ENCODE peak calls at places on chromosomes 11 and 22, in ten cellular contexts. N is OCI-LY7; V is prostate gland; Q is HCT116; M is esophagus squamous epithelium; C is IMR-90; B is neural progenitor cell; U is transverse colon; G is spleen; T is CD8-positive, alpha-beta T cell. S is an unnamed sample.

GRCh38 chr11:104522650-104523049 is 358.7 kb upstream of the PDGFD start:
- DNase-seq in N (no peak), V (no peak), Q (no peak), M (no peak), C (peak), B (no peak), U (no peak), G (no peak), T (no peak), S (no peak)

GRCh38 chr11:71433648-71434450 is 14.3 kb downstream of the DHCR7 start:
- DNase-seq in N (no peak), V (peak), Q (no peak), M (no peak), C (no peak), B (no peak), U (peak), G (no peak), T (no peak), S (no peak)

GRCh38 chr11:74162688-74163467 is 7.9 kb downstream of the C2CD3 start:
- DNase-seq in N (no peak), V (no peak), Q (no peak), M (no peak), C (no peak), B (no peak), U (no peak), G (no peak), T (no peak), S (no peak)

GRCh38 chr11:66339686-66340483 is 3.7 kb upstream of the RIN1 start:
- DNase-seq in N (no peak), V (no peak), Q (no peak), M (no peak), C (no peak), B (no peak), U (no peak), G (peak), T (no peak), S (no peak)

GRCh38 chr11:116276051-116277044 is 496.4 kb downstream of the BUD13 start:
- DNase-seq in N (peak), V (peak), Q (peak), M (no peak), C (peak), B (peak), U (peak), G (peak), T (peak), S (peak)

GRCh38 chr22:39234867-39235687 is 9.7 kb downstream of the PDGFB start:
- DNase-seq in N (no peak), V (peak), Q (no peak), M (no peak), C (no peak), B (peak), U (peak), G (no peak), T (no peak), S (peak)

GRCh38 chr11:22169833-22170232 is 23.1 kb upstream of the ANO5 start:
- DNase-seq in N (peak), V (no peak), Q (no peak), M (no peak), C (peak), B (no peak), U (no peak), G (no peak), T (no peak), S (no peak)

GRCh38 chr22:38239101-38239761 is 33.6 kb downstream of the TMEM184B start:
- DNase-seq in N (no peak), V (peak), Q (no peak), M (no peak), C (peak), B (no peak), U (no peak), G (no peak), T (no peak), S (peak)

GRCh38 chr11:26841818-26842457 is 120.1 kb upstream of the SLC5A12 start:
- DNase-seq in N (no peak), V (no peak), Q (no peak), M (no peak), C (peak), B (no peak), U (no peak), G (no peak), T (no peak), S (peak)

GRCh38 chr22:42863349-42863911 is 6.4 kb upstream of the ARFGAP3 start:
- DNase-seq in N (no peak), V (no peak), Q (peak), M (no peak), C (peak), B (no peak), U (no peak), G (no peak), T (no peak), S (peak)

GRCh38 chr11:47378011-47378835 is at the start of gene SPI1:
- DNase-seq in N (peak), V (no peak), Q (no peak), M (no peak), C (no peak), B (no peak), U (peak), G (peak), T (no peak), S (no peak)

GRCh38 chr11:47379317-47379716 is 970 bp upstream of the SPI1 start:
- DNase-seq in N (no peak), V (no peak), Q (no peak), M (no peak), C (no peak), B (no peak), U (no peak), G (no peak), T (no peak), S (no peak)

GRCh38 chr11:47380078-47380477 is 1.7 kb upstream of the SPI1 start:
- DNase-seq in N (no peak), V (no peak), Q (no peak), M (no peak), C (no peak), B (no peak), U (no peak), G (no peak), T (no peak), S (no peak)

GRCh38 chr11:47377571-47378010 is 756 bp downstream of the SPI1 start:
- DNase-seq in N (no peak), V (no peak), Q (no peak), M (no peak), C (no peak), B (no peak), U (no peak), G (peak), T (no peak), S (no peak)

DNA sequence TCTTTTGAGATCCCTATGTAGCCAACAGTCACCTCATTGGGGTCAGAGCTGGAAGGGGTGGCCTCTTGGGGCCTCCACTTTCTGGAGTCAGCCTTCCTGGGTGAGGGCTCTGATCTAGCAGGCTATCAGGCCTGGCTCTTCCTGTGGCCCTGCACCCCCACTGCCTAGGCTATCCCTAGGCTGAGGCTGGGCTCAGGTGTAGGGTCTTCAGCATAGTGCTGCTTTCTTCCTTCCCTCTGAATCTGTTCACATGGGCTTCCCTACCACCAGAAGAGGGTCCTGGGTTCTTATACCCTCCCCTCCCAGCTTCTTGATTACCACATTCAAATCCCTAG is 456 bp upstream of the SPI1 start:
- DNase-seq in N (no peak), V (no peak), Q (no peak), M (no peak), C (no peak), B (no peak), U (no peak), G (peak), T (no peak), S (no peak)
- H3K27ac ChIP-seq in N (peak), V (no peak), Q (no peak), M (peak), C (no peak), B (no peak), U (peak), G (peak), T (no peak), S (no peak)

GRCh38 chr11:83175815-83176214 is 17.7 kb upstream of the ANKRD42 start:
- DNase-seq in N (no peak), V (no peak), Q (no peak), M (no peak), C (no peak), B (no peak), U (no peak), G (no peak), T (no peak), S (no peak)
- H3K27ac ChIP-seq in N (no peak), V (no peak), Q (no peak), M (no peak), C (no peak), B (no peak), U (no peak), G (no peak), T (no peak), S (no peak)

DNA sequence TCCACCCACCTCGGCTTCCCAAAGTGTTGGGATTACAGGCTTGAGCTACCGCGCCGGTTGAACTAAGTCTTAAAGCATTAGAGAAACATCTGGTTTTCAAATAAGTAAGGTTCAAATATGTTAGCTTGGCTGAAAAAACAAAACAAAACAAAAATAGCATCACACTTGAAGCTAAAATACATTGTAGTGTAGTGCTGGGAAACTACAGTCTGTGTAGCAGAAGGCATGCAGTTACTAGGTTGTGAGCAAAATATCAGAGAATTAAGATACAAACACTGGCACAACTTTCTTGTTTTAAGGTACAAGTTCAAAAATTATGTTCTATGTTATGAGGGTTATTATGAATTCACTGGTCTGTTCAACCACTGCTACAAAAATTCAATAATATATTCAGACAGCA is 224.8 kb upstream of the CHORDC1 start:
- DNase-seq in N (no peak), V (no peak), Q (no peak), M (no peak), C (no peak), B (no peak), U (no peak), G (peak), T (no peak), S (no peak)
- H3K27ac ChIP-seq in N (no peak), V (no peak), Q (no peak), M (no peak), C (no peak), B (no peak), U (no peak), G (no peak), T (no peak), S (no peak)

GRCh38 chr11:60852060-60852638 is 3.6 kb downstream of the PTGDR2 start:
- DNase-seq in N (no peak), V (no peak), Q (no peak), M (no peak), C (no peak), B (no peak), U (peak), G (no peak), T (no peak), S (no peak)

GRCh38 chr11:60853469-60853950 is 2.2 kb downstream of the PTGDR2 start:
- DNase-seq in N (no peak), V (no peak), Q (no peak), M (no peak), C (no peak), B (no peak), U (no peak), G (no peak), T (no peak), S (no peak)

GRCh38 chr11:60854140-60854846 is 1.5 kb downstream of the PTGDR2 start:
- DNase-seq in N (no peak), V (no peak), Q (no peak), M (no peak), C (no peak), B (no peak), U (no peak), G (peak), T (no peak), S (no peak)

GRCh38 chr11:60851327-60852059 is 4.3 kb downstream of the PTGDR2 start:
- DNase-seq in N (no peak), V (no peak), Q (no peak), M (no peak), C (no peak), B (no peak), U (no peak), G (no peak), T (no peak), S (no peak)

DNA sequence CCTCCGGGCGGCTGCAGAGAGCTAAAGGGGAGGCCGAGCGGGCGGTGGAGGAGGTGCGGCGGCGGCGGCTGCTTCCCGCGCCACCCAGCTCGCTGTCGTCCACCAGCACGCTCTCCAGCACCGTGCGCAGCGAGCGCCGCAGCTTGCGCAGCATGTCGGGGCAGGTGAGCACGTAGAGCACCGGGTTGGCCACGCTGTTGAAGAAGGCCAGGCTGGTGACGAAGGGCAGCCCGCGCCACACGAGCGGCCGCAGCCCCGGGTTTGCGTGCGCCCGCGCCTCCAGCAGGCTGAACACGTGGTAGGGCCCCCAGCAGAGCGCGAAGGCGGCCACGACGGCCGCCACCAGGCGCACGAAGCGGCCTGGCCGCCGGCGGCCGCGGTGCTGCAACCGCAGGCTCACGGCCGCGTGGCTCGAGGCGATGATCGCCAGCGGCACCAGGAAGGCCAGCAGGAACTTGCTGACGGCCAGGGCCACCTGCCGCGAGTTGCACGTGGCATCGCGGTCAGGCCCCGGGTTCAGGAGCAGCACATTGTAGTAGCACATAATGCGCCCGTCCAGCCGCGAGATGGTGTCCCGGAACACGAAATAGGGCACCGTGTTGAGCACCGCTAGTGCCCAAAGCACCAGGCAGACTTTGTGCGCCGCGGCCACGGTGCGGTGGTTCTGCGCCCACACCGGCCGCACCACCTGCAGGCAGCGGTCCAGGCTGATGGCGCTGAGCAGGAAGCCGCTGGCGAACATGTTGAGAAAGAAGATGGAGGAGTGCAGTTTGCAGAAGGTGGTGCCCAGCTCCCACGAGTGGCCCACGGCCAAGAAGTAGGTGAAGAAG is 2.9 kb downstream of the PTGDR2 start:
- DNase-seq in N (no peak), V (no peak), Q (no peak), M (no peak), C (no peak), B (peak), U (peak), G (no peak), T (no peak), S (no peak)
- H3K27ac ChIP-seq in N (no peak), V (no peak), Q (no peak), M (no peak), C (no peak), B (no peak), U (peak), G (no peak), T (no peak), S (no peak)

DNA sequence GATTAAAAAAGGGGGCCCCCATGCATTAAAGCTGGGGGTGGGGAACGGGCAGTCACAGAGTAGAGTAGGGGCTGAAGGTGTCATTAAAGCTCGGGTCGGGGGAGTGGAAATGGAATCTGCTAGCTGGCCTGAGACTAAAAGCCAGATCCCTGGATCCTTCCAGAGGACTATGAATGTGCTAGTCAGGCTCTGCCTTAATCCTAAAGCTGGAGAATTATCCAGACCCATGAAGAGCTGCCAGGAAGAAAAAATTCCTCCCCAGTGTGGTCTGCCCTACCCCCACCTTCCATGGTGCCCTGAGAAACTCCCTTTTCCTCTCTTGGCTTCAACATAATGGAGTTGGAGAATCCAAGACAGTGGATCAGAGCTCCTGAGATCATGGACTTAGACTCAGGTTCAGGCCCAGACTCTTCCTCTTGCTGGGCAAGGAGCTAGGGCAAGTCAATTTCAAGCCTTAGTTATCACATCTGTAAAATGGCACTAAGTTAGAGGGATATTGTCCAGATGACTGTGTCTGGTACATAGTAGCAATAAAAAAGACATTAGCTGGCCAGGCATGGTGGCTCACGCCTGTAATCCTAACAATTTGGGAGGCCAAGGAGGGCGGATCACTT is 24.0 kb upstream of the SMTN start:
- DNase-seq in N (no peak), V (no peak), Q (no peak), M (no peak), C (no peak), B (no peak), U (no peak), G (no peak), T (no peak), S (no peak)
- H3K27ac ChIP-seq in N (no peak), V (no peak), Q (no peak), M (no peak), C (no peak), B (no peak), U (peak), G (no peak), T (no peak), S (no peak)

DNA sequence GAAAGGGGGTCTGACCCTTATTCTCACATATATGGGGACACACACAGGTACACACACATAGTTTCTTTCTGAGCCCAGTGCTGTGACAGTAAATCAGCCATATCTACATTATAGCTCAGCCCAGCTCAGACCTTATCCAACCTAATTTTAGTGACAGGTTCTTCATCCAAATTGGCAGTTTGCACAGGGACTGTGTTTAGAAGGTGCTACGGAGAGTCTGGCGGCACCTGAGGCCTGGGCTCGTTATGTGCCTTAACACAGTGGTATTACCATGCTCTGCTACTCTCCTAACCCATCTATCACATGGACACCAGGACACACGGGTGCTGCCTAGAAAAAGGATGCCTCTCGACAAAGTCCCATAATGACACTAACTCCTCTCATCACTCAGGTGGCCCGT is 109.3 kb downstream of the GALNT18 start:
- DNase-seq in N (no peak), V (no peak), Q (no peak), M (no peak), C (no peak), B (no peak), U (no peak), G (no peak), T (no peak), S (no peak)
- H3K27ac ChIP-seq in N (no peak), V (peak), Q (no peak), M (no peak), C (no peak), B (no peak), U (no peak), G (no peak), T (no peak), S (no peak)

DNA sequence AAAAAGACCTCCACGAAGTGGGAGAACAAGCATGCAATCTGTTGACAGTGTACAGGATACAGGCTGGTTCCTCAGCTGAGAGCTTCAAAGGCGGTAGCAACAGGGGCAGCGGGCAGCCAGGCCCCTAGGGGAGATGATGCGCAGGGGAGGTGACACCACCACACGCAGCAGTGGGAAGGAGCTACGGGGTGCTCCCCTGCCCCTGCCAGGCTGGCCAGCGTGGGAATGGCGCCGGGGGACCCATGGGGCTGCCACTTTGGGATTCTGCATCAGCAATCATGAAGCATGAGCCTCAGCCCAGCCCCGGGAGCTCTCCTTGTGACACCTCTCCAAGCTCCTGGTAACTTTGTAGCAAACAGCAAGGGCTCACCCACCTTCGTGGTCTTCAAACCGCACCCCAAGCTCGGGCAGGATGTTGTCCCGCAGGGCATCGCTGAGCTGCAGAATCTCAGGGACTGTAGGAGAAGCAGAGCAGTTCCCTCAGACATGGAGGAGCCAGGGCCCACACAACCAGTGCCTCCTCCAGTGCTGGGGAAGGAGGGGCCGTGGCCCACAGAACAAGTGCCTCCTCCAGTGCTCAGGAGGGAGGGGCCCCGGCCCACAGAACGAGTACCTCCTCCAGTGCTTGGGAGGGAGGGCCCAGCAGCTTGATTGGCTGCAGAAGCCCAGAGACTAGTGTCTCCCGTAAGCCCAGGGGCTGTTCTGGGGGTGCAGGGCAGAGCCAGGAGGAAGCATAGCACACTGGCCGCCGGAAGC is 14.6 kb upstream of the NAP1L4 start:
- DNase-seq in N (no peak), V (no peak), Q (no peak), M (no peak), C (no peak), B (no peak), U (no peak), G (no peak), T (peak), S (no peak)
- H3K27ac ChIP-seq in N (no peak), V (no peak), Q (no peak), M (peak), C (no peak), B (no peak), U (no peak), G (no peak), T (peak), S (no peak)

GRCh38 chr22:46546466-46547178 is 9.2 kb upstream of the CELSR1 start:
- DNase-seq in N (no peak), V (no peak), Q (no peak), M (no peak), C (peak), B (peak), U (no peak), G (peak), T (no peak), S (no peak)
- H3K27ac ChIP-seq in N (no peak), V (peak), Q (no peak), M (peak), C (peak), B (no peak), U (peak), G (no peak), T (no peak), S (peak)

GRCh38 chr11:126059238-126059761 is 3.4 kb downstream of the CDON start:
- DNase-seq in N (no peak), V (no peak), Q (no peak), M (no peak), C (no peak), B (peak), U (no peak), G (no peak), T (no peak), S (no peak)

GRCh38 chr11:126063510-126063858 is 818 bp upstream of the CDON start:
- DNase-seq in N (no peak), V (no peak), Q (no peak), M (no peak), C (no peak), B (no peak), U (no peak), G (no peak), T (no peak), S (no peak)

GRCh38 chr11:126062679-126063509 is at the start of gene CDON:
- DNase-seq in N (peak), V (peak), Q (peak), M (peak), C (peak), B (peak), U (peak), G (peak), T (peak), S (peak)

GRCh38 chr11:126060651-126061220 is 1.9 kb downstream of the CDON start:
- DNase-seq in N (no peak), V (no peak), Q (no peak), M (no peak), C (no peak), B (peak), U (no peak), G (no peak), T (no peak), S (no peak)

GRCh38 chr11:126061707-126062678 is 673 bp downstream of the CDON start:
- DNase-seq in N (peak), V (peak), Q (peak), M (no peak), C (peak), B (peak), U (peak), G (peak), T (peak), S (no peak)
- H3K27ac ChIP-seq in N (no peak), V (peak), Q (no peak), M (peak), C (no peak), B (no peak), U (peak), G (no peak), T (no peak), S (no peak)

S was measured in epithelial cell of prostate.